ENCODE peak calls at places on chromosomes 7 and 10, in eight cellular contexts. R, P, O, S, M, C, K and L are unnamed samples.

GRCh38 chr10:79068203-79068561 is 584 bp upstream of the ZMIZ1 start:
- ATAC-seq in R (peak; percentile 2), P (no peak), O (peak; percentile 9), S (no peak), M (peak; percentile 8), C (peak; percentile 12), K (no peak), L (no peak)

GRCh38 chr7:37212051-37212450 is 236.6 kb downstream of the ELMO1 start:
- ATAC-seq in R (no peak), P (no peak), O (peak; percentile 81), S (no peak), M (no peak), C (no peak), K (no peak), L (no peak)

GRCh38 chr7:47458057-47458456 is 123.9 kb downstream of the TNS3 start:
- ATAC-seq in R (peak; percentile 13), P (peak; percentile 54), O (no peak), S (no peak), M (no peak), C (peak; percentile 67), K (peak; percentile 28), L (peak; percentile 49)

GRCh38 chr7:92798517-92799249 is 37.7 kb downstream of the CDK6 start:
- ATAC-seq in R (peak; percentile 50), P (peak; percentile 41), O (peak; percentile 4), S (no peak), M (peak; percentile 39), C (no peak), K (no peak), L (no peak)

GRCh38 chr10:77482072-77482471 is 155.5 kb downstream of the KCNMA1 start:
- ATAC-seq in R (no peak), P (no peak), O (no peak), S (no peak), M (no peak), C (no peak), K (no peak), L (no peak)

GRCh38 chr10:13685885-13686284 is 99.1 kb downstream of the PRPF18 start:
- ATAC-seq in R (no peak), P (no peak), O (no peak), S (no peak), M (no peak), C (no peak), K (no peak), L (peak; percentile 53)

GRCh38 chr10:114634607-114634974 is 23.5 kb downstream of the ABLIM1 start:
- ATAC-seq in R (peak; percentile 49), P (no peak), O (no peak), S (no peak), M (no peak), C (peak; percentile 30), K (peak; percentile 82), L (peak; percentile 77)

GRCh38 chr7:148238926-148239325 is 351.6 kb upstream of the C7orf33 start:
- ATAC-seq in R (no peak), P (no peak), O (no peak), S (no peak), M (no peak), C (no peak), K (no peak), L (no peak)

GRCh38 chr7:98420966-98421612 is 20.2 kb upstream of the BAIAP2L1 start:
- ATAC-seq in R (peak; percentile 74), P (peak; percentile 56), O (peak; percentile 98), S (peak; percentile 99), M (peak; percentile 95), C (peak; percentile 76), K (peak; percentile 90), L (no peak)

GRCh38 chr7:98423043-98423442 is 22.2 kb upstream of the BAIAP2L1 start:
- ATAC-seq in R (no peak), P (no peak), O (peak; percentile 65), S (no peak), M (peak; percentile 84), C (no peak), K (no peak), L (no peak)

GRCh38 chr7:98418271-98418635 is 17.4 kb upstream of the BAIAP2L1 start:
- ATAC-seq in R (peak; percentile 21), P (peak; percentile 9), O (no peak), S (no peak), M (no peak), C (peak; percentile 28), K (no peak), L (no peak)

GRCh38 chr7:98414205-98414900 is 13.5 kb upstream of the BAIAP2L1 start:
- ATAC-seq in R (no peak), P (no peak), O (no peak), S (no peak), M (no peak), C (no peak), K (no peak), L (no peak)

DNA sequence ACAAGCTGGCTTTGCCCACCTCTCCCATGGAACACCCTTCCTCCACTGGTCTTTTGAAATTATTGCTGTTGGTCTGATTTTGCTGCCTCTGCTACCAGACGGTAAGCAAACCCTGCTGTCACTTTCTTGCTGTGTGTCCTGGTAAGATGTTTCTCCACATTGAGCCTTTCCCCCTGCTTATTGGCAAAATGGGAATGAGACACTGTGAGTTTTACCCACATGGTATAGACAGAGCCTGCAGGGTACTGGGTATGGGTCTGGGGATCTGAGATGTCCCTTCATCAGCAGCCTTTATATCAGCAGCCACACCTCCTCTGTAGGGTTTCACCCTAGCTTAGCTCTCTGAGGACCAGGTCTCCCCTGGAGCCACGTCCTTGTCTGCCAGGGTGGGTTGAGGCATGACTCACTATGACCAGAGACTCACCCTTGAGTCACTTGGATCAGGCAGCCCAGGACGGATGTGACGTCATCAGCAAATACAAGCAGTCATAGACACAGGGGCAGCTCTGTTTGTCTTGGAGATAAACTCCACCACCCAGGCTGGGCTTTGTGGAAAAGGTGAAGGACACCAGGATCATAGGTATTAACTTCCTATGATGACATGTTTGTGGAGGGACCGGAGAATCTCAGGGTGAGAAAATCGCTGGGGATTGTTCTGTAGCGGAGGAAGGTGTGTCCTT is 17.9 kb upstream of the BAIAP2L1 start:
- ATAC-seq in R (peak; percentile 95), P (peak; percentile 80), O (no peak), S (no peak), M (peak; percentile 66), C (peak; percentile 84), K (no peak), L (no peak)
- TF ChIP-seq POLR2AphosphoS5 in R (peak; percentile 73), P (peak; percentile 86), O (no peak), S (no peak), M (no peak), C (no peak), K (no peak), L (no peak)

GRCh38 chr10:15782851-15783250 is 63.1 kb upstream of the ITGA8 start:
- ATAC-seq in R (no peak), P (no peak), O (no peak), S (no peak), M (no peak), C (peak; percentile 36), K (no peak), L (no peak)

GRCh38 chr10:15781381-15781960 is 61.7 kb upstream of the ITGA8 start:
- ATAC-seq in R (no peak), P (no peak), O (no peak), S (no peak), M (no peak), C (no peak), K (no peak), L (no peak)

GRCh38 chr10:15787426-15787825 is 67.7 kb upstream of the ITGA8 start:
- ATAC-seq in R (no peak), P (no peak), O (no peak), S (no peak), M (no peak), C (no peak), K (no peak), L (no peak)

GRCh38 chr10:15784662-15785300 is 65.1 kb upstream of the ITGA8 start:
- ATAC-seq in R (no peak), P (no peak), O (no peak), S (peak; percentile 93), M (no peak), C (peak; percentile 41), K (no peak), L (no peak)

DNA sequence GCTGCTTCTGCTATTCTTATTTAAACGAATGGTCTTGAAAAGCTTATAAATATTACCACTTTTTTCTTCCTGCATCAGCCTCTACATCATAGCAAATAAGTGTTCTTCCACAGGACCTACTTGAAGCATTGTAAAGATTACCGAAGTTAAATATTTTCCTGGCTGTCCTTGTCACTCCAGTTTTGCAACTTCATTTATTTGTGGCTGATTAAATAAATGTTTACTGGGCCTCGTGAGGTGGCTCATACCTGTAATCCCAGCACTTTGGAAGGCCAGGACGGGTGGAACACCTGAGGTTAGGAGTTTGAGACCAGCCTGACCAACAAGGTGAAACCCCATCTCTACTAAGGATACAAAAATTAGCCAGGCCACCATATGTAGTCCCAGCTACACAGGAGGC is 64.5 kb upstream of the ITGA8 start:
- ATAC-seq in R (no peak), P (no peak), O (no peak), S (no peak), M (no peak), C (peak; percentile 23), K (no peak), L (no peak)
- TF ChIP-seq POLR2AphosphoS5 in R (no peak), P (no peak), O (no peak), S (no peak), M (no peak), C (no peak), K (no peak), L (no peak)

DNA sequence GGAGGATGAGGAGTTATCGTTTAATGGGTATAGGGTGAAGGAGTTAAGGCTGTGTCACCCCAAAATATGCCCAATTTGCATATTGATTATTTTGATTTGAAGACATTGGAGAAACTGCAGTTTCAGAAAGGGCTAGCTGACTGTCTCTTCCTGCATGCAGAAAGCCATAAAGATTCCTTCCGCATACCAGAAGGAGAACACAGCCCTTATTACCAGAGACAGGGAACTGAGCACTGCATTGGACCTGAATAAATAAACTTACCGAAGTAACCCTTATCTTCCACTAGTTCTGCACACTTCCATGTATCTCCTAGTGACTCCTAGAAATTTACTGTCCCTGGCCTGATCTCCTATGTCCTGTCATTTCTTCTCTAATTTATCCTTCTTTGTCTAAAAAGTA is 821.9 kb upstream of the AUTS2 start:
- ATAC-seq in R (no peak), P (no peak), O (no peak), S (no peak), M (no peak), C (no peak), K (no peak), L (no peak)
- TF ChIP-seq POLR2AphosphoS5 in R (no peak), P (no peak), O (no peak), S (no peak), M (no peak), C (no peak), K (no peak), L (no peak)

GRCh38 chr10:118628397-118628796 is 32.9 kb upstream of the PRLHR start:
- ATAC-seq in R (no peak), P (no peak), O (no peak), S (no peak), M (no peak), C (no peak), K (no peak), L (no peak)

GRCh38 chr10:118626953-118627352 is 31.5 kb upstream of the PRLHR start:
- ATAC-seq in R (peak; percentile 43), P (peak; percentile 54), O (no peak), S (peak; percentile 76), M (peak; percentile 80), C (peak; percentile 70), K (no peak), L (no peak)

GRCh38 chr10:118624747-118625146 is 29.3 kb upstream of the PRLHR start:
- ATAC-seq in R (no peak), P (no peak), O (no peak), S (no peak), M (no peak), C (no peak), K (no peak), L (no peak)

GRCh38 chr10:118625504-118625903 is 30.1 kb upstream of the PRLHR start:
- ATAC-seq in R (no peak), P (no peak), O (no peak), S (no peak), M (no peak), C (no peak), K (no peak), L (no peak)

DNA sequence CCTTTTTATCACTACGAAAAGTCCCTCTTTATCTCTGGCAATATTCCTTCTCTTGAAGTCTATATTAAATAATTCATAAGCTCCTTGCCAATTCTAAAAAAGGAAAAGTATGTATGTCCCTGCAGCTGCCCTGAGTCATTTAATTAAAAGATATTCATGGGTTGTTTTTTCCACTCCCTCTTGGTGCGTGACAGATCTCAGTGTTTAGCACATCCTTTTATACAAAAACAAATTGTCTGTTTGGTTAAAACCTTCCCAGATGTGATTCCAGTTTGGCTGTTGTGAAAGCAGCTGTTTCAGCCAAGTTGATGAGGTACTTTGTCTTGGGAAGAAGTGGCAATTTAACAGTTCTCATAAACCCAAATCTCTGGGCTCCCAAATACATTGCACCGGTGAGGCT is 33.8 kb upstream of the PRLHR start:
- ATAC-seq in R (no peak), P (no peak), O (no peak), S (no peak), M (no peak), C (no peak), K (no peak), L (peak; percentile 82)
- TF ChIP-seq POLR2AphosphoS5 in R (no peak), P (no peak), O (no peak), S (no peak), M (no peak), C (no peak), K (no peak), L (peak; percentile 70)